ENCODE peak calls at places on chromosomes 1 and 21, in five cellular contexts. L, H, T, A and M are unnamed samples.

GRCh38 chr1:85894651-85895050 is 186.4 kb upstream of the ZNHIT6 start:
- DNase-seq in L (no peak), H (peak), T (peak), A (peak), M (peak)

GRCh38 chr1:234970731-234971476 is 157.7 kb downstream of the TOMM20 start:
- DNase-seq in L (peak), H (no peak), T (peak), A (no peak), M (no peak)

GRCh38 chr1:235933017-235933416 is 66.3 kb upstream of the LYST start:
- DNase-seq in L (no peak), H (no peak), T (no peak), A (no peak), M (no peak)

GRCh38 chr1:42333662-42334239 is 1.3 kb downstream of the FOXJ3 start:
- DNase-seq in L (no peak), H (peak), T (no peak), A (no peak), M (no peak)

GRCh38 chr1:100834779-100835645 is 59.6 kb downstream of the EXTL2 start:
- DNase-seq in L (no peak), H (no peak), T (peak), A (peak), M (peak)

GRCh38 chr1:200206340-200206739 is 178.8 kb downstream of the NR5A2 start:
- DNase-seq in L (no peak), H (no peak), T (no peak), A (no peak), M (peak)

GRCh38 chr1:26799479-26800133 is 11.9 kb downstream of the PIGV start:
- DNase-seq in L (no peak), H (no peak), T (no peak), A (peak), M (no peak)

GRCh38 chr1:153869486-153869885 is 53.3 kb downstream of the GATAD2B start:
- DNase-seq in L (no peak), H (no peak), T (no peak), A (no peak), M (no peak)

GRCh38 chr1:100430368-100430767 is 78.1 kb downstream of the CDC14A start:
- DNase-seq in L (no peak), H (no peak), T (no peak), A (no peak), M (no peak)

GRCh38 chr1:222047370-222047769 is 305.5 kb upstream of the DUSP10 start:
- DNase-seq in L (no peak), H (no peak), T (no peak), A (no peak), M (no peak)

GRCh38 chr21:33109574-33110339 is 39.8 kb downstream of the OLIG1 start:
- DNase-seq in L (no peak), H (no peak), T (no peak), A (no peak), M (no peak)

GRCh38 chr1:211653907-211654553 is 21.4 kb downstream of the NEK2 start:
- DNase-seq in L (no peak), H (no peak), T (peak), A (no peak), M (no peak)

GRCh38 chr1:2212542-2213491 is 15.3 kb upstream of the SKI start:
- DNase-seq in L (peak), H (no peak), T (peak), A (peak), M (peak)

GRCh38 chr1:58921342-58921741 is 137.5 kb upstream of the JUN start:
- DNase-seq in L (no peak), H (no peak), T (no peak), A (no peak), M (no peak)

GRCh38 chr1:183879477-183879876 is 74.6 kb downstream of the RGL1 start:
- DNase-seq in L (no peak), H (no peak), T (no peak), A (no peak), M (no peak)

GRCh38 chr1:31479801-31480200 is 66.8 kb downstream of the SERINC2 start:
- DNase-seq in L (no peak), H (no peak), T (no peak), A (no peak), M (no peak)

GRCh38 chr1:151039527-151039926 is 3.1 kb downstream of the BNIPL start:
- DNase-seq in L (no peak), H (no peak), T (no peak), A (no peak), M (no peak)

GRCh38 chr21:43762303-43763128 is 13.6 kb downstream of the CSTB start:
- DNase-seq in L (no peak), H (no peak), T (no peak), A (no peak), M (no peak)

GRCh38 chr1:145845144-145845513 is 301 bp upstream of the NUDT17 start:
- DNase-seq in L (no peak), H (peak), T (no peak), A (peak), M (no peak)

GRCh38 chr1:171017431-171017830 is 73.3 kb upstream of the FMO3 start:
- DNase-seq in L (no peak), H (no peak), T (no peak), A (no peak), M (no peak)
- TF ChIP-seq HDAC2 in L (no peak), H (no peak), T (no peak), A (no peak), M (no peak)

GRCh38 chr1:170068923-170069322 is 5.6 kb downstream of the KIFAP3 start:
- DNase-seq in L (no peak), H (no peak), T (no peak), A (no peak), M (no peak)

GRCh38 chr1:170067253-170067819 is 7.2 kb downstream of the KIFAP3 start:
- DNase-seq in L (no peak), H (peak), T (no peak), A (peak), M (no peak)

DNA sequence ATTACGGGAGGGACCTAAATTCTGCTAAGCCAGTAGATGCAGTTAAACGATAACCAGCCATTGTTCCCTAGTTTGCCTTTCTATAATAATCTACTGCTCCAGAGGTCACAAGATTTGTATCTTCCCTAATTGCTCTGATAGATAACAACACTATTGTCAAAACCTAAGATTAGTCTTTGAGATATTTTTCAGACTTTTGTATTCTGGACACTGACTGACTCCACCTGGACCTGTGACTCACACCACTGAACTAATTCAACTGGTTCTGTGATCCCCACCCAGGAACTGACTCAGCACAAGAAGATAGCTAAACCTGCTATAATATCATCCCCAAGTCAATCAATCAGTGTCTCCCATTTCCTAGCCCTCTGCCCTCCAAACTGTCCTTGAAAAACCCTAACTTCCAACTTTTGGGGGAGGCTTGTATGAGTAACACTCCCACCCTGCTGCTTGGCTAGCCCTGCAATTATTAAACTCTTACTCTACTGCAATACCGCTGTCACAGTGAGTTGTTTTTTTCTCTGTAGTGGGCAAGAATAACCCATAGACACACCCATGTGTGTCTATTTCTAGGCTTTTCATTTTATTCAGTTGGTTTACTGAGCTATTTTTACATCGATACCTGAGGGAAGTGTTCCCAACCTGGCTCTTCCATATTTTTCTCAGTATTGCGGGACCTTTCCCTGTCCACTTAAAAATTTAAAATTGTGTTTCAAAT is 11.2 kb downstream of the KIFAP3 start:
- DNase-seq in L (no peak), H (no peak), T (peak), A (peak), M (no peak)
- TF ChIP-seq HDAC2 in L (no peak), H (no peak), T (no peak), A (no peak), M (no peak)

DNA sequence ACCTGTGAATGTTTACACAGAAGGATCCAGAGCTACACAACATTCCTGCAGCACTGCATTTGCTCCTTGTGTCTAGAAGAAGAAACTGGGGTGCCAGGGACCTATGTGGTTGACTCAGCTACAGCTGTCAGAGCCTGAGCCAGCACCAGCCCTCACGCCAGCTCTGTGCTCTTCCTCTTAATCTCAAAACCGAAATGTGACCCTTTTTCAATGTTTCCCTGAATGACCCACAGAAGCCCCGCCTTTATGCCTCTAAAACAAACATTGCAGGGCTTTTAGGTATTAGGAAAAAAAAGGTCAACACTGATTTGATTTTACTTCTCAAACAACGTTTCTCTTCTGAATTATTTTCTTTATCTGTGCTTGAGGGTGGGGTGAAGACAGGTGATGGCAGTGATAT is 260.5 kb downstream of the DYRK1A start:
- DNase-seq in L (no peak), H (no peak), T (no peak), A (no peak), M (no peak)
- TF ChIP-seq HDAC2 in L (no peak), H (no peak), T (no peak), A (no peak), M (no peak)

GRCh38 chr21:45153358-45154318 is 79.3 kb downstream of the ADARB1 start:
- DNase-seq in L (no peak), H (no peak), T (no peak), A (no peak), M (no peak)

GRCh38 chr21:45155910-45156309 is 81.5 kb downstream of the ADARB1 start:
- DNase-seq in L (no peak), H (no peak), T (no peak), A (no peak), M (no peak)

GRCh38 chr21:45156459-45156858 is 82.1 kb downstream of the ADARB1 start:
- DNase-seq in L (no peak), H (no peak), T (no peak), A (no peak), M (no peak)

GRCh38 chr21:45152265-45152746 is 77.9 kb downstream of the ADARB1 start:
- DNase-seq in L (peak), H (no peak), T (no peak), A (peak), M (no peak)

GRCh38 chr21:45154511-45155508 is 80.4 kb downstream of the ADARB1 start:
- DNase-seq in L (peak), H (no peak), T (no peak), A (peak), M (peak)
- TF ChIP-seq HDAC2 in L (no peak), H (no peak), T (no peak), A (no peak), M (no peak)

GRCh38 chr1:181341026-181341632 is 142.2 kb upstream of the CACNA1E start:
- DNase-seq in L (no peak), H (no peak), T (no peak), A (no peak), M (no peak)
- TF ChIP-seq HDAC2 in L (no peak), H (no peak), T (no peak), A (no peak), M (no peak)

DNA sequence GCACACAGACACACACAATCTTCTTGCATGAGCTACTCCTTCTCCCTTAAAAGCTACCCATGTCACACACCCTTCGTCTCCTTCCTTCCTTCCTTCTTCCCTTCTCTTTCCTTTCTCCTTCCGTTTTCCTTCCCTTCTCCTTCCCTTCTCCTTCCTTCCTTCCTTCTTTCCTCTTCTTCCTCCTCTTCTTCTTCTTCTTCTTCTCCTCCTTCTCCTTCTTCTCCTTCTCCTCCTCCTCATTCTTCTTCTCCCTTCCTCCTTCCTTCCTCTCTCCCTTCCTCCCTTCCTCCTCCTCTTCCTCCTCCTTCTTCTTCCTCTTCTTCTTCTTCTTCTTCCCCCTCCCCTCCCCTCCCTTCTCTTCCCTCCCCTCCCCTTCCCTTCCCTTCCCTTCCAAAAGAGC is 52.1 kb upstream of the LEPR start:
- DNase-seq in L (no peak), H (no peak), T (no peak), A (no peak), M (no peak)
- TF ChIP-seq HDAC2 in L (no peak), H (no peak), T (no peak), A (no peak), M (no peak)